ENCODE peak calls at places on chromosomes 2 and 18, in four cellular contexts. R is HepG2, F is GM12878, Q is GM12891. K is an unnamed sample.

GRCh38 chr2:131093066-131093842 is at the start of gene FAM168B:
- DNase-seq in R (peak), F (peak), Q (peak), K (peak)

GRCh38 chr2:104702451-104702850 is 151.5 kb upstream of the POU3F3 start:
- DNase-seq in R (no peak), F (no peak), Q (no peak), K (no peak)

GRCh38 chr2:111975053-111975552 is 76.7 kb downstream of the MERTK start:
- DNase-seq in R (peak), F (no peak), Q (no peak), K (no peak)

GRCh38 chr18:26468931-26469340 is 79.4 kb downstream of the KCTD1 start:
- DNase-seq in R (peak), F (no peak), Q (peak), K (no peak)

GRCh38 chr2:70121627-70122372 is 34.5 kb downstream of the PCBP1 start:
- DNase-seq in R (peak), F (no peak), Q (no peak), K (no peak)

GRCh38 chr2:11745613-11746375 is 638 bp upstream of the LPIN1 start:
- DNase-seq in R (no peak), F (no peak), Q (no peak), K (no peak)

GRCh38 chr2:5846881-5847280 is 154.7 kb downstream of the SOX11 start:
- DNase-seq in R (no peak), F (no peak), Q (no peak), K (no peak)

GRCh38 chr2:49827366-49827765 is 673.1 kb upstream of the FSHR start:
- DNase-seq in R (no peak), F (no peak), Q (no peak), K (no peak)

GRCh38 chr2:43280994-43281393 is 54.6 kb upstream of the ZFP36L2 start:
- DNase-seq in R (no peak), F (no peak), Q (no peak), K (no peak)

GRCh38 chr2:56892381-56892780 is 708.6 kb downstream of the CCDC85A start:
- DNase-seq in R (no peak), F (no peak), Q (no peak), K (no peak)

GRCh38 chr2:191811807-191812602 is 34.9 kb downstream of the CAVIN2 start:
- DNase-seq in R (peak), F (no peak), Q (no peak), K (no peak)

GRCh38 chr2:69134546-69134945 is 121.6 kb downstream of the ANTXR1 start:
- DNase-seq in R (no peak), F (no peak), Q (no peak), K (no peak)

GRCh38 chr2:143937563-143938346 is 582.2 kb downstream of the ZEB2 start:
- DNase-seq in R (no peak), F (no peak), Q (no peak), K (no peak)

GRCh38 chr18:74825460-74825859 is 227.8 kb downstream of the ZNF407 start:
- DNase-seq in R (no peak), F (no peak), Q (no peak), K (no peak)

GRCh38 chr2:54666741-54667639 is 56.5 kb upstream of the EML6 start:
- DNase-seq in R (peak), F (no peak), Q (no peak), K (no peak)

GRCh38 chr2:196586511-196586991 is 53.0 kb upstream of the CCDC150 start:
- DNase-seq in R (no peak), F (no peak), Q (no peak), K (no peak)

GRCh38 chr2:72605836-72606442 is 219.9 kb downstream of the EXOC6B start:
- DNase-seq in R (peak), F (no peak), Q (no peak), K (no peak)

GRCh38 chr2:61017003-61017555 is 441 bp upstream of the PEX13 start:
- DNase-seq in R (peak), F (peak), Q (peak), K (peak)

GRCh38 chr18:22637787-22638186 is 220.1 kb upstream of the CTAGE1 start:
- DNase-seq in R (peak), F (no peak), Q (no peak), K (no peak)

GRCh38 chr2:230067990-230068657 is 600 bp downstream of the SLC16A14 start:
- DNase-seq in R (no peak), F (no peak), Q (peak), K (peak)

GRCh38 chr2:100321181-100321880 is 970 bp downstream of the LONRF2 start:
- DNase-seq in R (no peak), F (no peak), Q (peak), K (peak)

GRCh38 chr2:52054824-52055223 is 1022.9 kb upstream of the NRXN1 start:
- DNase-seq in R (no peak), F (no peak), Q (no peak), K (no peak)

GRCh38 chr2:60998628-60999545 is 18.6 kb upstream of the PEX13 start:
- DNase-seq in R (peak), F (no peak), Q (no peak), K (peak)

GRCh38 chr2:85161626-85161960 is 28.4 kb downstream of the TCF7L1 start:
- DNase-seq in R (no peak), F (no peak), Q (no peak), K (no peak)

GRCh38 chr2:181872178-181872577 is 19.4 kb upstream of the ITPRID2 start:
- DNase-seq in R (no peak), F (no peak), Q (no peak), K (no peak)

GRCh38 chr2:58155160-58155778 is 85.9 kb downstream of the FANCL start:
- DNase-seq in R (no peak), F (no peak), Q (no peak), K (no peak)

GRCh38 chr2:203718087-203718486 is 11.6 kb downstream of the CD28 start:
- DNase-seq in R (no peak), F (peak), Q (no peak), K (no peak)

GRCh38 chr2:42556351-42556890 is 12.0 kb upstream of the MTA3 start:
- DNase-seq in R (no peak), F (no peak), Q (no peak), K (no peak)

GRCh38 chr2:171260471-171261424 is 100.1 kb upstream of the TLK1 start:
- DNase-seq in R (peak), F (peak), Q (no peak), K (no peak)

GRCh38 chr2:190515687-190516086 is 18.8 kb downstream of the NEMP2 start:
- DNase-seq in R (no peak), F (no peak), Q (no peak), K (no peak)

GRCh38 chr2:190514676-190515075 is 19.8 kb downstream of the NEMP2 start:
- DNase-seq in R (no peak), F (no peak), Q (no peak), K (no peak)

GRCh38 chr2:190519975-190520767 is 14.4 kb downstream of the NEMP2 start:
- DNase-seq in R (no peak), F (no peak), Q (no peak), K (no peak)

GRCh38 chr2:190513877-190514276 is 20.6 kb downstream of the NEMP2 start:
- DNase-seq in R (no peak), F (no peak), Q (no peak), K (no peak)

DNA sequence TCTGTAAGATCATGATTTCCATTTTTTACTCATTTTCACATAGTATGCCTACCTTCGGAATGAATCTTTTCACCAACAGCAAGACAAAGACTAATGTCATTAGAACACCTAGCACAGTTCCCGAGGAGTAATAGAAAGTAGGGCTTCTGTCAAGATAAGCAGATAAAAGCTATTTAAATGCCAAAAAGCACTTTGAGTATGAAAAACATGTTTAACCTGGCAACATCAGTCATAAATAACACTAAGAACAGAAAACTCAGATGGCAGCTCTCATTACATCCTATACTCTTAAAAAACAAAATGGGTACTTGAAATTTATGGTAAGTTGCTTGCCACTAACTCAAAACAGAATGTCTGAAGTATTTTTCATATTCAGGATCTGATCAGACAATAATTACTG is 17.1 kb downstream of the NEMP2 start:
- DNase-seq in R (no peak), F (no peak), Q (no peak), K (no peak)
- TF ChIP-seq TAF1 in R (no peak), F (no peak), Q (no peak), K (no peak)

DNA sequence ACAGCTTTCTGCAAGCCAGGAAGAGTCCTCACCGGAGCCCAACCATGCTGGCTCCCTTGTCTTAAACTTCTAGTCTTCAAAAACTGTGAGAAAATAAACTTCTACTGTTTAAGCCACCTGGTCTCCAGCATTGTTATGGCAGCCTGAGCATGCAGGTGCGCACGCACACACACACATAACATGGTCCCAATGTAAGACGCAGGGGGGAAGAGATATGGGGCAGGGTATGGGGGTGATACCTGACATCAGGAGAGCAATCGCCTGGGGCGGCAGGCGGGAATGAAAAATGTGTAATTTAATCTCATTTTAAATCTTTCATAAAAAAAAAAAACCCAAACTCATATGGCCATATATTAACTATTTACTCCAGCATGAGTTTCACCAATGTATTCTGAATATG is 18.0 kb downstream of the HJURP start:
- DNase-seq in R (no peak), F (no peak), Q (no peak), K (no peak)
- TF ChIP-seq POLR2AphosphoS5 in R (no peak), F (no peak), Q (no peak), K (no peak)

GRCh38 chr2:94861308-94862152 is 9.7 kb upstream of the TEKT4 start:
- DNase-seq in R (no peak), F (no peak), Q (no peak), K (no peak)
- TF ChIP-seq TAF1 in R (no peak), F (no peak), Q (no peak), K (no peak)

DNA sequence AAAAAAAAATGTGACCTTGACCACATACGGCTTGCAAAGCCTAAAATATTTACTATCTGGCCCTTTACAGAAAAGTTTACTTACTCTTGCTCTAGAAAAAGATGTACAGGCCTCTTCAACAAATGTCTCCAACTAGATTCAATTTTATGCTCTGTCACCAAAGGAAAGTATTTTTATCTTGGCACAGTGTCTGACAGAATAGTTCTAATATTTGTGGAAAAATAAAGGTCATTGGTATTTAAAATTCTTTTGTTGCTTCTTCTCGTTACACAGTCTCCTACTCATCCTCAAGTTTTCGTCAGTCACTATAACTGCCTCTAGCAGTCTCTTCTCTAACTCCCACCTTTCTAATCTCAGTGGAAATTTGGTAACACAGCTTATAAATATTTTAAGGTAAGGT is 1.4 kb downstream of the RBKS start:
- DNase-seq in R (no peak), F (no peak), Q (no peak), K (no peak)
- TF ChIP-seq POLR2AphosphoS5 in R (no peak), F (no peak), Q (no peak), K (no peak)

DNA sequence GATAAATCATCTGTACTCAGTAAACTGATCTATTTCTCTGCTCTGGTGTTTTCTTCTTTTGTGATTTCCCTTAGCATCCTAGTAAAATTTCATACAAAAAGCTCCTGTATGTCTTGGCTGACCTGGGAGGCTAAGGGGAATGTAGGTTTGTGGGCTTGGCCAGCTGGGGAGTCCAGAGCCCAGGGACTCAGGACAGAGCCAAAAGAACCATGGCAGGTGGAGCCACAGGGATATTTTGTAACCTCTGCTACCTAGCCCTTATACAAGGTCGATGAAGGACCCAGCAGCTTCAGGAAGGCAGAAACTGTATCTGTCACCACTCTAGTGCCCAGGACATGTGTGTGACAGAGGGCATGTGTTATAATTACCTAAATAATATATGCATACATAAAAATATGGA is 22.7 kb upstream of the ZCCHC2 start:
- DNase-seq in R (no peak), F (no peak), Q (no peak), K (no peak)
- TF ChIP-seq TAF1 in R (no peak), F (no peak), Q (no peak), K (no peak)

GRCh38 chr2:239275871-239276812 is 124.7 kb downstream of the HDAC4 start:
- DNase-seq in R (no peak), F (no peak), Q (no peak), K (no peak)
- TF ChIP-seq POLR2AphosphoS5 in R (no peak), F (no peak), Q (no peak), K (no peak)

DNA sequence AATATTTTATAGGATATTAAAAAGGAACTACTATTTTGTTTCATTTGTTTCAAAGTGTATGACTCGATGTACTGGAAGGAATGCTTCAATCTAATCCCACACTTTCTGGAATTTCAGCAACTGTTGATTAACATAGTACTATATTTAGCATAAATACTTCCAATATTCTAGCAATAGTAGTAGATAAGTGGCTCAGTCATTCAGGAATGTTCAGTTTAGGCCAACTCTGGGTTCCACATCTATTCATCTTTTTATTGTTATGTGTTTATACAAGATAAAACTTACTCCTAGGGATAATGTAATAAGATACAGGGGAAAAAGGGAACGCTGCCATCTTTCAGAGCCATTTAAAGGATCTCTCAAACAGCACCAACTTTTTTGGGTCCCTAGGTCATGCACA is 22.3 kb upstream of the ORC2 start:
- DNase-seq in R (no peak), F (no peak), Q (no peak), K (no peak)
- TF ChIP-seq TAF1 in R (no peak), F (no peak), Q (no peak), K (no peak)

K was measured in GM12892.